ENCODE peak calls at places on chromosomes 7 and 10, in six cellular contexts. Z is A172; K is fibroblast of villous mesenchyme; R is ACHN; W is HFFc6; I is activated CD8-positive, alpha-beta T cell treated with anti-CD3 and anti-CD28 coated beads, Interleukin-2, amount 10 ng/mL, durations not matched to agents 7 days and 5 days. Y is an unnamed sample.

GRCh38 chr7:77288676-77289320 is 89.2 kb upstream of the FGL2 start:
- DNase-seq in Z (no peak), K (peak; percentile 22), R (no peak), W (no peak), I (no peak), Y (no peak)

GRCh38 chr10:112716076-112716475 is 234.0 kb upstream of the TCF7L2 start:
- DNase-seq in Z (no peak), K (no peak), R (no peak), W (no peak), I (no peak), Y (no peak)

GRCh38 chr7:105648561-105649401 is 67.5 kb upstream of the EFCAB10 start:
- DNase-seq in Z (peak; percentile 68), K (no peak), R (peak; percentile 17), W (no peak), I (no peak), Y (no peak)

GRCh38 chr10:112376578-112376855 is 2.6 kb downstream of the ACSL5 start:
- DNase-seq in Z (no peak), K (no peak), R (no peak), W (no peak), I (no peak), Y (no peak)

GRCh38 chr7:80312139-80312661 is 177.6 kb downstream of the GNAI1 start:
- DNase-seq in Z (peak; percentile 78), K (peak; percentile 93), R (no peak), W (peak; percentile 90), I (no peak), Y (peak; percentile 15)

GRCh38 chr10:29381230-29381563 is 92.3 kb downstream of the LYZL1 start:
- DNase-seq in Z (no peak), K (no peak), R (no peak), W (no peak), I (no peak), Y (no peak)

GRCh38 chr10:82558208-82558607 is 683.2 kb downstream of the NRG3 start:
- DNase-seq in Z (peak; percentile 58), K (peak; percentile 1), R (no peak), W (no peak), I (no peak), Y (no peak)

GRCh38 chr10:71359364-71360046 is 37.2 kb upstream of the CDH23 start:
- DNase-seq in Z (no peak), K (peak; percentile 19), R (no peak), W (no peak), I (no peak), Y (no peak)

GRCh38 chr10:117546630-117547300 is 4.2 kb downstream of the EMX2 start:
- DNase-seq in Z (no peak), K (peak; percentile 18), R (no peak), W (no peak), I (no peak), Y (peak; percentile 36)